ENCODE peak calls at places on chromosomes 7 and 10, in ten cellular contexts. One of them, this sample, is unnamed.

GRCh38 chr10:79344502-79345195 is 2.6 kb upstream of the PPIF start:
- DNase-seq in Peyer's patch: no peak
- DNase-seq in lower lobe of right lung: no peak
- DNase-seq in mammary epithelial cell: no peak
- DNase-seq in adrenal gland: no peak
- DNase-seq in stomach: peak; percentile 81
- DNase-seq in GM06990: no peak
- DNase-seq in HepG2: no peak
- DNase-seq in heart right ventricle: no peak
- DNase-seq in left ventricle myocardium inferior: no peak
- DNase-seq in this sample: no peak

GRCh38 chr10:79048639-79049550 is 19.9 kb upstream of the ZMIZ1 start:
- DNase-seq in Peyer's patch: peak; percentile 49
- DNase-seq in lower lobe of right lung: peak; percentile 41
- DNase-seq in mammary epithelial cell: no peak
- DNase-seq in adrenal gland: peak; percentile 7
- DNase-seq in stomach: no peak
- DNase-seq in GM06990: no peak
- DNase-seq in HepG2: no peak
- DNase-seq in heart right ventricle: no peak
- DNase-seq in left ventricle myocardium inferior: peak; percentile 9
- DNase-seq in this sample: no peak

GRCh38 chr10:13016413-13016812 is 14.9 kb upstream of the CCDC3 start:
- DNase-seq in Peyer's patch: no peak
- DNase-seq in lower lobe of right lung: no peak
- DNase-seq in mammary epithelial cell: no peak
- DNase-seq in adrenal gland: no peak
- DNase-seq in stomach: no peak
- DNase-seq in GM06990: no peak
- DNase-seq in HepG2: no peak
- DNase-seq in heart right ventricle: no peak
- DNase-seq in left ventricle myocardium inferior: no peak
- DNase-seq in this sample: no peak

GRCh38 chr10:75035975-75036708 is 75.3 kb upstream of the SAMD8 start:
- DNase-seq in Peyer's patch: no peak
- DNase-seq in lower lobe of right lung: no peak
- DNase-seq in mammary epithelial cell: peak; percentile 14
- DNase-seq in adrenal gland: no peak
- DNase-seq in stomach: no peak
- DNase-seq in GM06990: peak; percentile 56
- DNase-seq in HepG2: no peak
- DNase-seq in heart right ventricle: no peak
- DNase-seq in left ventricle myocardium inferior: no peak
- DNase-seq in this sample: no peak

GRCh38 chr7:34108150-34108549 is 202.8 kb downstream of the BMPER start:
- DNase-seq in Peyer's patch: no peak
- DNase-seq in lower lobe of right lung: no peak
- DNase-seq in mammary epithelial cell: no peak
- DNase-seq in adrenal gland: no peak
- DNase-seq in stomach: no peak
- DNase-seq in GM06990: no peak
- DNase-seq in HepG2: no peak
- DNase-seq in heart right ventricle: no peak
- DNase-seq in left ventricle myocardium inferior: no peak
- DNase-seq in this sample: no peak

GRCh38 chr7:51350195-51350896 is 33.7 kb upstream of the COBL start:
- DNase-seq in Peyer's patch: no peak
- DNase-seq in lower lobe of right lung: no peak
- DNase-seq in mammary epithelial cell: peak; percentile 15
- DNase-seq in adrenal gland: no peak
- DNase-seq in stomach: peak; percentile 75
- DNase-seq in GM06990: no peak
- DNase-seq in HepG2: peak; percentile 33
- DNase-seq in heart right ventricle: no peak
- DNase-seq in left ventricle myocardium inferior: no peak
- DNase-seq in this sample: no peak

GRCh38 chr10:35889226-35889625 is 247.1 kb upstream of the FZD8 start:
- DNase-seq in Peyer's patch: no peak
- DNase-seq in lower lobe of right lung: no peak
- DNase-seq in mammary epithelial cell: no peak
- DNase-seq in adrenal gland: no peak
- DNase-seq in stomach: no peak
- DNase-seq in GM06990: no peak
- DNase-seq in HepG2: no peak
- DNase-seq in heart right ventricle: no peak
- DNase-seq in left ventricle myocardium inferior: no peak
- DNase-seq in this sample: no peak

GRCh38 chr7:2607122-2607912 is 24.5 kb upstream of the TTYH3 start:
- DNase-seq in Peyer's patch: peak; percentile 56
- DNase-seq in lower lobe of right lung: no peak
- DNase-seq in mammary epithelial cell: no peak
- DNase-seq in adrenal gland: no peak
- DNase-seq in stomach: no peak
- DNase-seq in GM06990: no peak
- DNase-seq in HepG2: no peak
- DNase-seq in heart right ventricle: peak; percentile 84
- DNase-seq in left ventricle myocardium inferior: peak; percentile 83
- DNase-seq in this sample: peak; percentile 82

GRCh38 chr10:3873728-3874461 is 88.9 kb upstream of the KLF6 start:
- DNase-seq in Peyer's patch: no peak
- DNase-seq in lower lobe of right lung: no peak
- DNase-seq in mammary epithelial cell: peak; percentile 71
- DNase-seq in adrenal gland: no peak
- DNase-seq in stomach: no peak
- DNase-seq in GM06990: peak; percentile 76
- DNase-seq in HepG2: peak; percentile 79
- DNase-seq in heart right ventricle: peak; percentile 31
- DNase-seq in left ventricle myocardium inferior: no peak
- DNase-seq in this sample: no peak

GRCh38 chr10:88786032-88786770 is 16.3 kb upstream of the LIPM start:
- DNase-seq in Peyer's patch: no peak
- DNase-seq in lower lobe of right lung: no peak
- DNase-seq in mammary epithelial cell: no peak
- DNase-seq in adrenal gland: no peak
- DNase-seq in stomach: no peak
- DNase-seq in GM06990: no peak
- DNase-seq in HepG2: no peak
- DNase-seq in heart right ventricle: no peak
- DNase-seq in left ventricle myocardium inferior: no peak
- DNase-seq in this sample: peak; percentile 23

GRCh38 chr10:30596037-30596436 is 33.5 kb downstream of the LYZL2 start:
- DNase-seq in Peyer's patch: no peak
- DNase-seq in lower lobe of right lung: no peak
- DNase-seq in mammary epithelial cell: no peak
- DNase-seq in adrenal gland: no peak
- DNase-seq in stomach: no peak
- DNase-seq in GM06990: no peak
- DNase-seq in HepG2: peak; percentile 55
- DNase-seq in heart right ventricle: no peak
- DNase-seq in left ventricle myocardium inferior: no peak
- DNase-seq in this sample: no peak

GRCh38 chr10:12726971-12727831 is 274.3 kb downstream of the CCDC3 start:
- DNase-seq in Peyer's patch: no peak
- DNase-seq in lower lobe of right lung: no peak
- DNase-seq in mammary epithelial cell: no peak
- DNase-seq in adrenal gland: no peak
- DNase-seq in stomach: no peak
- DNase-seq in GM06990: no peak
- DNase-seq in HepG2: no peak
- DNase-seq in heart right ventricle: no peak
- DNase-seq in left ventricle myocardium inferior: no peak
- DNase-seq in this sample: no peak

GRCh38 chr10:25556457-25556856 is 377.6 kb upstream of the MYO3A start:
- DNase-seq in Peyer's patch: no peak
- DNase-seq in lower lobe of right lung: no peak
- DNase-seq in mammary epithelial cell: peak; percentile 91
- DNase-seq in adrenal gland: no peak
- DNase-seq in stomach: no peak
- DNase-seq in GM06990: no peak
- DNase-seq in HepG2: no peak
- DNase-seq in heart right ventricle: no peak
- DNase-seq in left ventricle myocardium inferior: no peak
- DNase-seq in this sample: no peak

GRCh38 chr7:82029236-82029635 is 259.4 kb upstream of the HGF start:
- DNase-seq in Peyer's patch: no peak
- DNase-seq in lower lobe of right lung: no peak
- DNase-seq in mammary epithelial cell: no peak
- DNase-seq in adrenal gland: no peak
- DNase-seq in stomach: no peak
- DNase-seq in GM06990: no peak
- DNase-seq in HepG2: no peak
- DNase-seq in heart right ventricle: no peak
- DNase-seq in left ventricle myocardium inferior: no peak
- DNase-seq in this sample: no peak

GRCh38 chr10:128036011-128036615 is 90.1 kb downstream of the MKI67 start:
- DNase-seq in Peyer's patch: no peak
- DNase-seq in lower lobe of right lung: no peak
- DNase-seq in mammary epithelial cell: no peak
- DNase-seq in adrenal gland: no peak
- DNase-seq in stomach: no peak
- DNase-seq in GM06990: no peak
- DNase-seq in HepG2: no peak
- DNase-seq in heart right ventricle: no peak
- DNase-seq in left ventricle myocardium inferior: no peak
- DNase-seq in this sample: no peak

GRCh38 chr10:66925896-66926719 is at the start of gene LRRTM3:
- DNase-seq in Peyer's patch: peak; percentile 49
- DNase-seq in lower lobe of right lung: no peak
- DNase-seq in mammary epithelial cell: peak; percentile 70
- DNase-seq in adrenal gland: peak; percentile 46
- DNase-seq in stomach: peak; percentile 44
- DNase-seq in GM06990: peak; percentile 47
- DNase-seq in HepG2: peak; percentile 56
- DNase-seq in heart right ventricle: peak; percentile 38
- DNase-seq in left ventricle myocardium inferior: peak; percentile 19
- DNase-seq in this sample: peak; percentile 69

GRCh38 chr10:36880898-36881297 is 244.5 kb upstream of the ANKRD30A start:
- DNase-seq in Peyer's patch: no peak
- DNase-seq in lower lobe of right lung: no peak
- DNase-seq in mammary epithelial cell: peak; percentile 15
- DNase-seq in adrenal gland: no peak
- DNase-seq in stomach: no peak
- DNase-seq in GM06990: no peak
- DNase-seq in HepG2: peak; percentile 21
- DNase-seq in heart right ventricle: no peak
- DNase-seq in left ventricle myocardium inferior: no peak
- DNase-seq in this sample: no peak

GRCh38 chr7:116691664-116692063 is 19.7 kb downstream of the MET start:
- DNase-seq in Peyer's patch: no peak
- DNase-seq in lower lobe of right lung: no peak
- DNase-seq in mammary epithelial cell: no peak
- DNase-seq in adrenal gland: no peak
- DNase-seq in stomach: no peak
- DNase-seq in GM06990: no peak
- DNase-seq in HepG2: peak; percentile 34
- DNase-seq in heart right ventricle: no peak
- DNase-seq in left ventricle myocardium inferior: no peak
- DNase-seq in this sample: no peak

DNA sequence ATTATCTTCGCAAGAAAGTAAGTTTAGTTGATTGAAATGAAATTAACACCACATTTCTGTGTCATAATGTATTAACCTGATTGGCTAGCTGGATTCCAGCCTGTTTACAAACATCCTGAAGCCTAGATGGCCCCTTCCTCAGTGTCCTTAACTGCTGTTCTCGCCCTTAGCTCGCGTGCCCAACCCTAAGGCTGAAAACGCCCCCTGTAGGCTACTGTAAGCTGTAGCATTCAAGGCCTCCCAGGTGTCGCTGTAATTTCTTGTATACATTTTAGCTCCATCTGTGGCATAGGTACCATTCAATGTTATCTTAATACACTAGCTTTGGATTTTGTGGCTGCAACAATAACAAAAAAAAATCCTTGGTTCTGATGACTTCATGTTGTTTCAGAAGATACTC is 191.6 kb downstream of the MGMT start:
- DNase-seq in Peyer's patch: no peak
- DNase-seq in lower lobe of right lung: no peak
- DNase-seq in mammary epithelial cell: no peak
- DNase-seq in adrenal gland: no peak
- DNase-seq in stomach: no peak
- DNase-seq in GM06990: no peak
- DNase-seq in HepG2: peak; percentile 18
- DNase-seq in heart right ventricle: no peak
- DNase-seq in left ventricle myocardium inferior: no peak
- DNase-seq in this sample: peak; percentile 55
- TF ChIP-seq CTCF in Peyer's patch: no peak
- TF ChIP-seq CTCF in lower lobe of right lung: no peak
- TF ChIP-seq CTCF in mammary epithelial cell: no peak
- TF ChIP-seq CTCF in adrenal gland: no peak
- TF ChIP-seq CTCF in stomach: no peak
- TF ChIP-seq CTCF in GM06990: peak; percentile 39
- TF ChIP-seq CTCF in HepG2: peak; percentile 36
- TF ChIP-seq CTCF in heart right ventricle: peak; percentile 28
- TF ChIP-seq CTCF in left ventricle myocardium inferior: peak; percentile 45
- TF ChIP-seq CTCF in this sample: peak; percentile 75

GRCh38 chr7:149836434-149836833 is 1.7 kb upstream of the ZNF862 start:
- DNase-seq in Peyer's patch: no peak
- DNase-seq in lower lobe of right lung: no peak
- DNase-seq in mammary epithelial cell: no peak
- DNase-seq in adrenal gland: no peak
- DNase-seq in stomach: no peak
- DNase-seq in GM06990: no peak
- DNase-seq in HepG2: no peak
- DNase-seq in heart right ventricle: no peak
- DNase-seq in left ventricle myocardium inferior: no peak
- DNase-seq in this sample: no peak
- H3K36me3 ChIP-seq in Peyer's patch: no peaks in the 10 kb centered on the region
- H3K36me3 ChIP-seq in lower lobe of right lung: no peaks in the 10 kb centered on the region
- H3K36me3 ChIP-seq in mammary epithelial cell: no peaks in the 10 kb centered on the region
- H3K36me3 ChIP-seq in adrenal gland: no peaks in the 10 kb centered on the region
- H3K36me3 ChIP-seq in stomach: no peaks in the 10 kb centered on the region
- H3K36me3 ChIP-seq in GM06990: no peaks in the 10 kb centered on the region
- H3K36me3 ChIP-seq in HepG2: no peaks in the 10 kb centered on the region
- H3K36me3 ChIP-seq in heart right ventricle: no peaks in the 10 kb centered on the region
- H3K36me3 ChIP-seq in left ventricle myocardium inferior: no peaks in the 10 kb centered on the region
- H3K36me3 ChIP-seq in this sample: no peaks in the 10 kb centered on the region

GRCh38 chr7:52749880-52750279 is 285.6 kb upstream of the POM121L12 start:
- DNase-seq in Peyer's patch: no peak
- DNase-seq in lower lobe of right lung: no peak
- DNase-seq in mammary epithelial cell: no peak
- DNase-seq in adrenal gland: no peak
- DNase-seq in stomach: no peak
- DNase-seq in GM06990: no peak
- DNase-seq in HepG2: no peak
- DNase-seq in heart right ventricle: no peak
- DNase-seq in left ventricle myocardium inferior: no peak
- DNase-seq in this sample: no peak
- TF ChIP-seq CTCF in Peyer's patch: no peak
- TF ChIP-seq CTCF in lower lobe of right lung: no peak
- TF ChIP-seq CTCF in mammary epithelial cell: no peak
- TF ChIP-seq CTCF in adrenal gland: no peak
- TF ChIP-seq CTCF in stomach: no peak
- TF ChIP-seq CTCF in GM06990: no peak
- TF ChIP-seq CTCF in HepG2: no peak
- TF ChIP-seq CTCF in heart right ventricle: no peak
- TF ChIP-seq CTCF in left ventricle myocardium inferior: no peak
- TF ChIP-seq CTCF in this sample: no peak

GRCh38 chr7:158094671-158095256 is 492.9 kb downstream of the PTPRN2 start:
- DNase-seq in Peyer's patch: no peak
- DNase-seq in lower lobe of right lung: peak; percentile 30
- DNase-seq in mammary epithelial cell: no peak
- DNase-seq in adrenal gland: no peak
- DNase-seq in stomach: peak; percentile 16
- DNase-seq in GM06990: no peak
- DNase-seq in HepG2: no peak
- DNase-seq in heart right ventricle: no peak
- DNase-seq in left ventricle myocardium inferior: no peak
- DNase-seq in this sample: no peak
- H3K36me3 ChIP-seq in Peyer's patch: no peaks in the 10 kb centered on the region
- H3K36me3 ChIP-seq in lower lobe of right lung: no peaks in the 10 kb centered on the region
- H3K36me3 ChIP-seq in mammary epithelial cell: no peaks in the 10 kb centered on the region
- H3K36me3 ChIP-seq in adrenal gland: no peaks in the 10 kb centered on the region
- H3K36me3 ChIP-seq in stomach: no peaks in the 10 kb centered on the region
- H3K36me3 ChIP-seq in GM06990: no peaks in the 10 kb centered on the region
- H3K36me3 ChIP-seq in HepG2: no peaks in the 10 kb centered on the region
- H3K36me3 ChIP-seq in heart right ventricle: no peaks in the 10 kb centered on the region
- H3K36me3 ChIP-seq in left ventricle myocardium inferior: no peaks in the 10 kb centered on the region
- H3K36me3 ChIP-seq in this sample: no peaks in the 10 kb centered on the region